ENCODE peak calls at places on chromosomes 11 and 22, in nine cellular contexts. One of them, this sample, is unnamed.

GRCh38 chr11:120375076-120375475 is 38.9 kb downstream of the ARHGEF12 start:
- DNase-seq in caudate nucleus: no peak
- DNase-seq in amniotic stem cell: no peak
- DNase-seq in fibroblast of mammary gland: no peak
- DNase-seq in HEK293T: no peak
- DNase-seq in T-helper 9 cell: no peak
- DNase-seq in activated T-helper 9 cell treated with anti-CD3 and anti-CD28 coated beads, Interleukin-2, amount 50 U/mL, for 16 hours: no peak
- DNase-seq in CD4-positive, alpha-beta T cell: no peak
- DNase-seq in heart right ventricle: no peak
- DNase-seq in this sample: no peak

GRCh38 chr11:30741039-30741550 is 154.9 kb upstream of the MPPED2 start:
- DNase-seq in heart right ventricle: no peak
- DNase-seq in caudate nucleus: no peak
- DNase-seq in fibroblast of mammary gland: peak; percentile 53
- DNase-seq in HEK293T: no peak
- DNase-seq in CD4-positive, alpha-beta T cell: no peak
- DNase-seq in T-helper 9 cell: no peak
- DNase-seq in amniotic stem cell: no peak
- DNase-seq in activated T-helper 9 cell treated with anti-CD3 and anti-CD28 coated beads, Interleukin-2, amount 50 U/mL, for 16 hours: no peak
- DNase-seq in this sample: no peak

GRCh38 chr22:37032134-37032534 is 12.6 kb downstream of the MPST start:
- DNase-seq in activated T-helper 9 cell treated with anti-CD3 and anti-CD28 coated beads, Interleukin-2, amount 50 U/mL, for 16 hours: no peak
- DNase-seq in amniotic stem cell: no peak
- DNase-seq in CD4-positive, alpha-beta T cell: no peak
- DNase-seq in T-helper 9 cell: no peak
- DNase-seq in fibroblast of mammary gland: no peak
- DNase-seq in heart right ventricle: no peak
- DNase-seq in caudate nucleus: peak; percentile 40
- DNase-seq in HEK293T: no peak
- DNase-seq in this sample: no peak

GRCh38 chr11:45371251-45371749 is 85.2 kb upstream of the SYT13 start:
- DNase-seq in HEK293T: peak; percentile 84
- DNase-seq in activated T-helper 9 cell treated with anti-CD3 and anti-CD28 coated beads, Interleukin-2, amount 50 U/mL, for 16 hours: peak; percentile 36
- DNase-seq in fibroblast of mammary gland: peak; percentile 58
- DNase-seq in CD4-positive, alpha-beta T cell: peak; percentile 59
- DNase-seq in heart right ventricle: peak; percentile 61
- DNase-seq in caudate nucleus: peak; percentile 84
- DNase-seq in amniotic stem cell: peak; percentile 20
- DNase-seq in T-helper 9 cell: peak; percentile 61
- DNase-seq in this sample: peak; percentile 84

GRCh38 chr22:36423461-36424404 is 36.0 kb upstream of the MYH9 start:
- DNase-seq in activated T-helper 9 cell treated with anti-CD3 and anti-CD28 coated beads, Interleukin-2, amount 50 U/mL, for 16 hours: no peak
- DNase-seq in fibroblast of mammary gland: no peak
- DNase-seq in T-helper 9 cell: no peak
- DNase-seq in heart right ventricle: no peak
- DNase-seq in caudate nucleus: no peak
- DNase-seq in CD4-positive, alpha-beta T cell: no peak
- DNase-seq in HEK293T: no peak
- DNase-seq in amniotic stem cell: no peak
- DNase-seq in this sample: no peak

GRCh38 chr11:77821349-77821851 is 456 bp downstream of the AAMDC start:
- DNase-seq in fibroblast of mammary gland: peak; percentile 39
- DNase-seq in activated T-helper 9 cell treated with anti-CD3 and anti-CD28 coated beads, Interleukin-2, amount 50 U/mL, for 16 hours: no peak
- DNase-seq in HEK293T: peak; percentile 12
- DNase-seq in amniotic stem cell: no peak
- DNase-seq in heart right ventricle: peak; percentile 21
- DNase-seq in T-helper 9 cell: no peak
- DNase-seq in CD4-positive, alpha-beta T cell: no peak
- DNase-seq in caudate nucleus: peak; percentile 47
- DNase-seq in this sample: no peak

GRCh38 chr11:61671527-61671926 is 8.7 kb upstream of the DAGLA start:
- DNase-seq in amniotic stem cell: no peak
- DNase-seq in CD4-positive, alpha-beta T cell: no peak
- DNase-seq in caudate nucleus: no peak
- DNase-seq in activated T-helper 9 cell treated with anti-CD3 and anti-CD28 coated beads, Interleukin-2, amount 50 U/mL, for 16 hours: no peak
- DNase-seq in fibroblast of mammary gland: no peak
- DNase-seq in HEK293T: no peak
- DNase-seq in heart right ventricle: no peak
- DNase-seq in T-helper 9 cell: no peak
- DNase-seq in this sample: no peak

GRCh38 chr22:41052661-41053490 is 39.5 kb upstream of the EP300 start:
- DNase-seq in HEK293T: no peak
- DNase-seq in heart right ventricle: no peak
- DNase-seq in activated T-helper 9 cell treated with anti-CD3 and anti-CD28 coated beads, Interleukin-2, amount 50 U/mL, for 16 hours: no peak
- DNase-seq in caudate nucleus: no peak
- DNase-seq in amniotic stem cell: peak; percentile 57
- DNase-seq in T-helper 9 cell: no peak
- DNase-seq in CD4-positive, alpha-beta T cell: no peak
- DNase-seq in fibroblast of mammary gland: peak; percentile 13
- DNase-seq in this sample: peak; percentile 16

GRCh38 chr11:72040497-72041363 is 39.6 kb downstream of the NUMA1 start:
- DNase-seq in HEK293T: peak; percentile 81
- DNase-seq in activated T-helper 9 cell treated with anti-CD3 and anti-CD28 coated beads, Interleukin-2, amount 50 U/mL, for 16 hours: peak; percentile 62
- DNase-seq in heart right ventricle: peak; percentile 95
- DNase-seq in T-helper 9 cell: peak; percentile 73
- DNase-seq in amniotic stem cell: peak; percentile 79
- DNase-seq in caudate nucleus: peak; percentile 90
- DNase-seq in CD4-positive, alpha-beta T cell: peak; percentile 79
- DNase-seq in fibroblast of mammary gland: peak; percentile 94
- DNase-seq in this sample: peak; percentile 99

GRCh38 chr22:47604563-47604962 is 842.1 kb downstream of the TBC1D22A start:
- DNase-seq in amniotic stem cell: no peak
- DNase-seq in activated T-helper 9 cell treated with anti-CD3 and anti-CD28 coated beads, Interleukin-2, amount 50 U/mL, for 16 hours: no peak
- DNase-seq in HEK293T: no peak
- DNase-seq in heart right ventricle: no peak
- DNase-seq in caudate nucleus: no peak
- DNase-seq in CD4-positive, alpha-beta T cell: no peak
- DNase-seq in T-helper 9 cell: no peak
- DNase-seq in fibroblast of mammary gland: no peak
- DNase-seq in this sample: no peak

GRCh38 chr11:114280696-114281095 is 15.5 kb upstream of the NNMT start:
- DNase-seq in T-helper 9 cell: no peak
- DNase-seq in CD4-positive, alpha-beta T cell: no peak
- DNase-seq in HEK293T: peak; percentile 80
- DNase-seq in heart right ventricle: peak; percentile 41
- DNase-seq in amniotic stem cell: peak; percentile 63
- DNase-seq in fibroblast of mammary gland: peak; percentile 86
- DNase-seq in caudate nucleus: no peak
- DNase-seq in activated T-helper 9 cell treated with anti-CD3 and anti-CD28 coated beads, Interleukin-2, amount 50 U/mL, for 16 hours: no peak
- DNase-seq in this sample: peak; percentile 10

GRCh38 chr11:92295175-92296137 is 70.8 kb downstream of the FAT3 start:
- DNase-seq in CD4-positive, alpha-beta T cell: no peak
- DNase-seq in fibroblast of mammary gland: peak; percentile 40
- DNase-seq in HEK293T: no peak
- DNase-seq in heart right ventricle: no peak
- DNase-seq in caudate nucleus: no peak
- DNase-seq in activated T-helper 9 cell treated with anti-CD3 and anti-CD28 coated beads, Interleukin-2, amount 50 U/mL, for 16 hours: no peak
- DNase-seq in T-helper 9 cell: no peak
- DNase-seq in amniotic stem cell: no peak
- DNase-seq in this sample: no peak

GRCh38 chr22:32665676-32666075 is 135.8 kb upstream of the TIMP3 start:
- DNase-seq in fibroblast of mammary gland: peak; percentile 67
- DNase-seq in CD4-positive, alpha-beta T cell: no peak
- DNase-seq in caudate nucleus: no peak
- DNase-seq in HEK293T: no peak
- DNase-seq in amniotic stem cell: no peak
- DNase-seq in activated T-helper 9 cell treated with anti-CD3 and anti-CD28 coated beads, Interleukin-2, amount 50 U/mL, for 16 hours: no peak
- DNase-seq in heart right ventricle: no peak
- DNase-seq in T-helper 9 cell: no peak
- DNase-seq in this sample: no peak

GRCh38 chr22:29044657-29045176 is 16.9 kb downstream of the C22orf31 start:
- DNase-seq in amniotic stem cell: peak; percentile 62
- DNase-seq in heart right ventricle: no peak
- DNase-seq in T-helper 9 cell: no peak
- DNase-seq in HEK293T: no peak
- DNase-seq in fibroblast of mammary gland: peak; percentile 88
- DNase-seq in caudate nucleus: no peak
- DNase-seq in activated T-helper 9 cell treated with anti-CD3 and anti-CD28 coated beads, Interleukin-2, amount 50 U/mL, for 16 hours: no peak
- DNase-seq in CD4-positive, alpha-beta T cell: no peak
- DNase-seq in this sample: peak; percentile 75

GRCh38 chr22:42617155-42617983 is 2.7 kb upstream of the POLDIP3 start:
- DNase-seq in HEK293T: no peak
- DNase-seq in heart right ventricle: no peak
- DNase-seq in amniotic stem cell: no peak
- DNase-seq in activated T-helper 9 cell treated with anti-CD3 and anti-CD28 coated beads, Interleukin-2, amount 50 U/mL, for 16 hours: no peak
- DNase-seq in T-helper 9 cell: no peak
- DNase-seq in fibroblast of mammary gland: no peak
- DNase-seq in caudate nucleus: no peak
- DNase-seq in CD4-positive, alpha-beta T cell: no peak
- DNase-seq in this sample: peak; percentile 80

GRCh38 chr11:36931167-36931566 is 333.1 kb upstream of the RAG2 start:
- DNase-seq in fibroblast of mammary gland: no peak
- DNase-seq in CD4-positive, alpha-beta T cell: no peak
- DNase-seq in caudate nucleus: no peak
- DNase-seq in heart right ventricle: no peak
- DNase-seq in HEK293T: no peak
- DNase-seq in activated T-helper 9 cell treated with anti-CD3 and anti-CD28 coated beads, Interleukin-2, amount 50 U/mL, for 16 hours: no peak
- DNase-seq in T-helper 9 cell: no peak
- DNase-seq in amniotic stem cell: no peak
- DNase-seq in this sample: no peak

GRCh38 chr11:4211991-4212390 is 117.4 kb downstream of the RRM1 start:
- DNase-seq in caudate nucleus: no peak
- DNase-seq in heart right ventricle: no peak
- DNase-seq in HEK293T: no peak
- DNase-seq in fibroblast of mammary gland: no peak
- DNase-seq in amniotic stem cell: no peak
- DNase-seq in activated T-helper 9 cell treated with anti-CD3 and anti-CD28 coated beads, Interleukin-2, amount 50 U/mL, for 16 hours: no peak
- DNase-seq in CD4-positive, alpha-beta T cell: no peak
- DNase-seq in T-helper 9 cell: no peak
- DNase-seq in this sample: no peak

GRCh38 chr11:35012467-35013191 is 96.2 kb downstream of the PDHX start:
- DNase-seq in T-helper 9 cell: peak; percentile 11
- DNase-seq in HEK293T: no peak
- DNase-seq in caudate nucleus: no peak
- DNase-seq in activated T-helper 9 cell treated with anti-CD3 and anti-CD28 coated beads, Interleukin-2, amount 50 U/mL, for 16 hours: no peak
- DNase-seq in fibroblast of mammary gland: no peak
- DNase-seq in CD4-positive, alpha-beta T cell: no peak
- DNase-seq in heart right ventricle: no peak
- DNase-seq in amniotic stem cell: no peak
- DNase-seq in this sample: no peak

GRCh38 chr11:1473786-1474185 is 12.8 kb downstream of the MOB2 start:
- DNase-seq in HEK293T: no peak
- DNase-seq in fibroblast of mammary gland: no peak
- DNase-seq in activated T-helper 9 cell treated with anti-CD3 and anti-CD28 coated beads, Interleukin-2, amount 50 U/mL, for 16 hours: no peak
- DNase-seq in T-helper 9 cell: no peak
- DNase-seq in amniotic stem cell: no peak
- DNase-seq in CD4-positive, alpha-beta T cell: no peak
- DNase-seq in caudate nucleus: no peak
- DNase-seq in heart right ventricle: no peak
- DNase-seq in this sample: peak; percentile 76

GRCh38 chr11:77039491-77040400 is 5.5 kb downstream of the B3GNT6 start:
- DNase-seq in T-helper 9 cell: no peak
- DNase-seq in fibroblast of mammary gland: peak; percentile 42
- DNase-seq in amniotic stem cell: no peak
- DNase-seq in heart right ventricle: peak; percentile 28
- DNase-seq in CD4-positive, alpha-beta T cell: no peak
- DNase-seq in activated T-helper 9 cell treated with anti-CD3 and anti-CD28 coated beads, Interleukin-2, amount 50 U/mL, for 16 hours: no peak
- DNase-seq in HEK293T: no peak
- DNase-seq in caudate nucleus: no peak
- DNase-seq in this sample: peak; percentile 87

GRCh38 chr22:35437038-35437437 is 37.1 kb downstream of the MCM5 start:
- DNase-seq in heart right ventricle: no peak
- DNase-seq in amniotic stem cell: no peak
- DNase-seq in fibroblast of mammary gland: no peak
- DNase-seq in caudate nucleus: no peak
- DNase-seq in activated T-helper 9 cell treated with anti-CD3 and anti-CD28 coated beads, Interleukin-2, amount 50 U/mL, for 16 hours: no peak
- DNase-seq in CD4-positive, alpha-beta T cell: no peak
- DNase-seq in HEK293T: peak; percentile 66
- DNase-seq in T-helper 9 cell: no peak
- DNase-seq in this sample: no peak

GRCh38 chr22:32558681-32559355 is 84.2 kb downstream of the FBXO7 start:
- DNase-seq in caudate nucleus: no peak
- DNase-seq in amniotic stem cell: peak; percentile 37
- DNase-seq in heart right ventricle: peak; percentile 65
- DNase-seq in CD4-positive, alpha-beta T cell: no peak
- DNase-seq in fibroblast of mammary gland: peak; percentile 88
- DNase-seq in activated T-helper 9 cell treated with anti-CD3 and anti-CD28 coated beads, Interleukin-2, amount 50 U/mL, for 16 hours: no peak
- DNase-seq in T-helper 9 cell: no peak
- DNase-seq in HEK293T: no peak
- DNase-seq in this sample: no peak

GRCh38 chr11:115581871-115582639 is 77.8 kb upstream of the CADM1 start:
- DNase-seq in caudate nucleus: no peak
- DNase-seq in HEK293T: peak; percentile 73
- DNase-seq in amniotic stem cell: no peak
- DNase-seq in CD4-positive, alpha-beta T cell: no peak
- DNase-seq in fibroblast of mammary gland: no peak
- DNase-seq in T-helper 9 cell: no peak
- DNase-seq in activated T-helper 9 cell treated with anti-CD3 and anti-CD28 coated beads, Interleukin-2, amount 50 U/mL, for 16 hours: no peak
- DNase-seq in heart right ventricle: no peak
- DNase-seq in this sample: no peak

GRCh38 chr11:63663809-63664208 is 7.4 kb downstream of the ATL3 start:
- DNase-seq in amniotic stem cell: peak; percentile 48
- DNase-seq in CD4-positive, alpha-beta T cell: no peak
- DNase-seq in caudate nucleus: no peak
- DNase-seq in activated T-helper 9 cell treated with anti-CD3 and anti-CD28 coated beads, Interleukin-2, amount 50 U/mL, for 16 hours: no peak
- DNase-seq in fibroblast of mammary gland: peak; percentile 79
- DNase-seq in HEK293T: no peak
- DNase-seq in T-helper 9 cell: no peak
- DNase-seq in heart right ventricle: no peak
- DNase-seq in this sample: no peak